ENCODE peak calls at places on chromosomes 16 and 17, in seven cellular contexts. One of them, this sample, is unnamed.

GRCh38 chr17:63945851-63946439 is 13.8 kb upstream of the CD79B start:
- DNase-seq in IMR-90: no peak
- DNase-seq in trophoblast cell: no peak
- DNase-seq in mesendoderm: no peak
- DNase-seq in mesenchymal stem cell: no peak
- DNase-seq in H9: no peak
- DNase-seq in H1: no peak
- DNase-seq in this sample: no peak

GRCh38 chr17:8133398-8133797 is 9.5 kb upstream of the HES7 start:
- DNase-seq in IMR-90: no peak
- DNase-seq in trophoblast cell: no peak
- DNase-seq in mesendoderm: peak
- DNase-seq in mesenchymal stem cell: no peak
- DNase-seq in H9: peak
- DNase-seq in H1: peak
- DNase-seq in this sample: no peak

GRCh38 chr16:74608944-74609343 is 2.0 kb upstream of the GLG1 start:
- DNase-seq in IMR-90: no peak
- DNase-seq in trophoblast cell: peak
- DNase-seq in mesendoderm: peak
- DNase-seq in mesenchymal stem cell: no peak
- DNase-seq in H9: no peak
- DNase-seq in H1: no peak
- DNase-seq in this sample: no peak

GRCh38 chr16:75591001-75591852 is 25.0 kb downstream of the GABARAPL2 start:
- DNase-seq in IMR-90: peak
- DNase-seq in trophoblast cell: no peak
- DNase-seq in mesendoderm: peak
- DNase-seq in mesenchymal stem cell: peak
- DNase-seq in H9: no peak
- DNase-seq in H1: no peak
- DNase-seq in this sample: no peak

GRCh38 chr17:50986989-50987660 is 121.0 kb upstream of the TOB1 start:
- DNase-seq in IMR-90: peak
- DNase-seq in trophoblast cell: no peak
- DNase-seq in mesendoderm: no peak
- DNase-seq in mesenchymal stem cell: no peak
- DNase-seq in H9: no peak
- DNase-seq in H1: no peak
- DNase-seq in this sample: no peak

GRCh38 chr16:4113358-4114256 is 2.6 kb downstream of the ADCY9 start:
- DNase-seq in IMR-90: no peak
- DNase-seq in trophoblast cell: no peak
- DNase-seq in mesendoderm: no peak
- DNase-seq in mesenchymal stem cell: no peak
- DNase-seq in H9: no peak
- DNase-seq in H1: no peak
- DNase-seq in this sample: no peak

GRCh38 chr17:73855933-73856332 is 211.7 kb upstream of the SDK2 start:
- DNase-seq in IMR-90: no peak
- DNase-seq in trophoblast cell: no peak
- DNase-seq in mesendoderm: no peak
- DNase-seq in mesenchymal stem cell: no peak
- DNase-seq in H9: no peak
- DNase-seq in H1: no peak
- DNase-seq in this sample: no peak

GRCh38 chr16:88697831-88698693 is 8.1 kb downstream of the RNF166 start:
- DNase-seq in IMR-90: no peak
- DNase-seq in trophoblast cell: no peak
- DNase-seq in mesendoderm: no peak
- DNase-seq in mesenchymal stem cell: no peak
- DNase-seq in H9: peak
- DNase-seq in H1: no peak
- DNase-seq in this sample: no peak

GRCh38 chr17:57004944-57005579 is 27.1 kb downstream of the SCPEP1 start:
- DNase-seq in IMR-90: no peak
- DNase-seq in trophoblast cell: no peak
- DNase-seq in mesendoderm: peak
- DNase-seq in mesenchymal stem cell: no peak
- DNase-seq in H9: no peak
- DNase-seq in H1: no peak
- DNase-seq in this sample: no peak

GRCh38 chr16:46569231-46569735 is 51.9 kb downstream of the SHCBP1 start:
- DNase-seq in IMR-90: no peak
- DNase-seq in trophoblast cell: no peak
- DNase-seq in mesendoderm: no peak
- DNase-seq in mesenchymal stem cell: no peak
- DNase-seq in H9: peak
- DNase-seq in H1: no peak
- DNase-seq in this sample: no peak

GRCh38 chr16:72084445-72084844 is 9.0 kb downstream of the TXNL4B start:
- DNase-seq in IMR-90: no peak
- DNase-seq in trophoblast cell: no peak
- DNase-seq in mesendoderm: no peak
- DNase-seq in mesenchymal stem cell: no peak
- DNase-seq in H9: no peak
- DNase-seq in H1: no peak
- DNase-seq in this sample: no peak

GRCh38 chr16:72083778-72084404 is 9.5 kb downstream of the TXNL4B start:
- DNase-seq in IMR-90: no peak
- DNase-seq in trophoblast cell: no peak
- DNase-seq in mesendoderm: no peak
- DNase-seq in mesenchymal stem cell: no peak
- DNase-seq in H9: no peak
- DNase-seq in H1: no peak
- DNase-seq in this sample: no peak

DNA sequence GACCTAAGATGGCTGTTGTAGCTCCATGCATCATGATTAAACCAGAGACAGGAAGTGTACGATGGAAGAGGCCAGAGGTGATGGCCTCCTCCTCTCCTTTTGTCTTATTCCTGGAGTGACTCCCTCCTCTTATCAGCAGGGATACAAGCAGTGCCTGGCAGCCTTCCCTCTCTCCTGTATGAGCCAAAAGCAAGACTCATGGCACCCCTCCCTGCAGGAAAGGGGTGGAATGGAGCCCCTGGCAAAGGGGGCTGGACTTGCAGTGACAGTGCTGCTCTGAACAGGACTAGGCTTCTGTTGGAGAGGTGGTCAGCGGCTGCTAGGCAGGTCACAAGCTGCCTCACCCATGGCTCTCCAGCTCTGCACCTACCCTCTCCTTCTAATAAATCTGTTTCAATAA is 8.4 kb downstream of the TXNL4B start:
- DNase-seq in IMR-90: no peak
- DNase-seq in trophoblast cell: no peak
- DNase-seq in mesendoderm: no peak
- DNase-seq in mesenchymal stem cell: no peak
- DNase-seq in H9: no peak
- DNase-seq in H1: no peak
- DNase-seq in this sample: no peak
- H2AK5ac ChIP-seq in IMR-90: no peak
- H2AK5ac ChIP-seq in trophoblast cell: no peak
- H2AK5ac ChIP-seq in mesendoderm: no peak
- H2AK5ac ChIP-seq in mesenchymal stem cell: no peak
- H2AK5ac ChIP-seq in H9: no peak
- H2AK5ac ChIP-seq in H1: no peak
- H2AK5ac ChIP-seq in this sample: no peak

DNA sequence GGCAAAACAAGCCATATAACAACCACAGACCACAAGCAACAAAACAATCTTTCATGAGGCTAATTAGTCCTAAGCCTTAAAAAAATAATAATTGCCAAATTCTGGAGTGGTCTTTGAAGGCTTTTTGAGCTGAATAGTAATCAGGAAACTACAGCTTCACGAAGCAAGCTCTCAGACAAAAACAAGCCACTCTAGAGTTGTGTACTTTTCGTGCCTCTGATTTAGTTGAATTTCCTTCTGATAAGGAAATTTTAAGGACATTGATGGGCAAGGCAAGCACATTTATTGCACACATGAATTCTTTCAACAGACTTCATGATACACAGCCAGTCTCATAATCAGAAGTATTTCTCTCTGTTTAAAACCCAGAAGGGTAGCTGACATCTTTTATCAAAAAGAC is 130.8 kb upstream of the IRX3 start:
- DNase-seq in IMR-90: no peak
- DNase-seq in trophoblast cell: no peak
- DNase-seq in mesendoderm: no peak
- DNase-seq in mesenchymal stem cell: no peak
- DNase-seq in H9: no peak
- DNase-seq in H1: no peak
- DNase-seq in this sample: no peak
- H2BK120ac ChIP-seq in IMR-90: no peak
- H2BK120ac ChIP-seq in trophoblast cell: no peak
- H2BK120ac ChIP-seq in mesendoderm: no peak
- H2BK120ac ChIP-seq in mesenchymal stem cell: no peak
- H2BK120ac ChIP-seq in H9: no peak
- H2BK120ac ChIP-seq in H1: no peak
- H2BK120ac ChIP-seq in this sample: no peak

GRCh38 chr16:23369416-23369815 is 67.3 kb downstream of the SCNN1B start:
- DNase-seq in IMR-90: no peak
- DNase-seq in trophoblast cell: no peak
- DNase-seq in mesendoderm: no peak
- DNase-seq in mesenchymal stem cell: no peak
- DNase-seq in H9: no peak
- DNase-seq in H1: no peak
- DNase-seq in this sample: no peak

GRCh38 chr16:23367564-23367963 is 65.5 kb downstream of the SCNN1B start:
- DNase-seq in IMR-90: no peak
- DNase-seq in trophoblast cell: no peak
- DNase-seq in mesendoderm: no peak
- DNase-seq in mesenchymal stem cell: no peak
- DNase-seq in H9: no peak
- DNase-seq in H1: no peak
- DNase-seq in this sample: no peak

GRCh38 chr16:23367988-23368387 is 65.9 kb downstream of the SCNN1B start:
- DNase-seq in IMR-90: no peak
- DNase-seq in trophoblast cell: no peak
- DNase-seq in mesendoderm: no peak
- DNase-seq in mesenchymal stem cell: no peak
- DNase-seq in H9: no peak
- DNase-seq in H1: no peak
- DNase-seq in this sample: no peak

GRCh38 chr16:23365602-23366240 is 63.6 kb downstream of the SCNN1B start:
- DNase-seq in IMR-90: no peak
- DNase-seq in trophoblast cell: no peak
- DNase-seq in mesendoderm: peak
- DNase-seq in mesenchymal stem cell: no peak
- DNase-seq in H9: no peak
- DNase-seq in H1: no peak
- DNase-seq in this sample: no peak

GRCh38 chr16:23368469-23368868 is 66.4 kb downstream of the SCNN1B start:
- DNase-seq in IMR-90: peak
- DNase-seq in trophoblast cell: no peak
- DNase-seq in mesendoderm: no peak
- DNase-seq in mesenchymal stem cell: no peak
- DNase-seq in H9: no peak
- DNase-seq in H1: no peak
- DNase-seq in this sample: no peak
- H2AK5ac ChIP-seq in IMR-90: no peak
- H2AK5ac ChIP-seq in trophoblast cell: no peak
- H2AK5ac ChIP-seq in mesendoderm: no peak
- H2AK5ac ChIP-seq in mesenchymal stem cell: no peak
- H2AK5ac ChIP-seq in H9: no peak
- H2AK5ac ChIP-seq in H1: no peak
- H2AK5ac ChIP-seq in this sample: no peak

GRCh38 chr17:72121164-72122001 is 563 bp downstream of the SOX9 start:
- DNase-seq in IMR-90: peak
- DNase-seq in trophoblast cell: no peak
- DNase-seq in mesendoderm: peak
- DNase-seq in mesenchymal stem cell: peak
- DNase-seq in H9: peak
- DNase-seq in H1: peak
- DNase-seq in this sample: no peak
- H2BK120ac ChIP-seq in IMR-90: peak
- H2BK120ac ChIP-seq in trophoblast cell: peak
- H2BK120ac ChIP-seq in mesendoderm: no peak
- H2BK120ac ChIP-seq in mesenchymal stem cell: peak
- H2BK120ac ChIP-seq in H9: no peak
- H2BK120ac ChIP-seq in H1: no peak
- H2BK120ac ChIP-seq in this sample: peak